ENCODE peak calls at places on chromosomes 5 and 9, in four cellular contexts. O, H, R and Q are unnamed samples.

GRCh38 chr5:152113401-152113800 is 188.8 kb upstream of the GLRA1 start:
- DNase-seq in O (no peak), H (peak; percentile 5), R (peak; percentile 30), Q (no peak)

GRCh38 chr9:3993783-3994182 is 306.1 kb downstream of the GLIS3 start:
- DNase-seq in O (no peak), H (no peak), R (no peak), Q (no peak)

GRCh38 chr5:166672431-166672830 is 1619.0 kb upstream of the WWC1 start:
- DNase-seq in O (no peak), H (no peak), R (no peak), Q (no peak)

GRCh38 chr5:67773439-67773988 is 442.0 kb upstream of the PIK3R1 start:
- DNase-seq in O (no peak), H (peak; percentile 96), R (no peak), Q (no peak)

GRCh38 chr5:150579462-150580400 is 60.7 kb upstream of the SYNPO start:
- DNase-seq in O (no peak), H (peak; percentile 62), R (no peak), Q (no peak)

GRCh38 chr5:55994502-55994997 is at the start of gene IL6ST:
- DNase-seq in O (peak; percentile 71), H (peak; percentile 75), R (peak; percentile 47), Q (peak; percentile 71)

GRCh38 chr9:106072421-106072820 is 378.1 kb downstream of the TMEM38B start:
- DNase-seq in O (no peak), H (peak; percentile 21), R (no peak), Q (no peak)

GRCh38 chr5:51468196-51468595 is 84.9 kb downstream of the ISL1 start:
- DNase-seq in O (no peak), H (no peak), R (no peak), Q (no peak)

GRCh38 chr5:79694652-79695051 is 5.0 kb downstream of the CMYA5 start:
- DNase-seq in O (no peak), H (peak; percentile 74), R (no peak), Q (no peak)

GRCh38 chr9:34989946-34990635 is 546 bp downstream of the DNAJB5 start:
- DNase-seq in O (peak; percentile 52), H (peak; percentile 74), R (peak; percentile 33), Q (no peak)

GRCh38 chr5:160315968-160316367 is 3.6 kb upstream of the CCNJL start:
- DNase-seq in O (peak; percentile 51), H (peak; percentile 67), R (no peak), Q (peak; percentile 32)

GRCh38 chr5:179214678-179215077 is 130.6 kb downstream of the ADAMTS2 start:
- DNase-seq in O (no peak), H (no peak), R (no peak), Q (no peak)
- H3K27me3 ChIP-seq in O (no peaks in the 10 kb centered on the region), H (no peaks in the 10 kb centered on the region), R (peaks cover 3% of the 10 kb centered on the region), Q (no peaks in the 10 kb centered on the region)

GRCh38 chr9:120928015-120928719 is 1.6 kb upstream of the TRAF1 start:
- DNase-seq in O (peak; percentile 51), H (no peak), R (peak; percentile 65), Q (no peak)
- H3K27ac ChIP-seq in O (peak overlapping the region; percentile 90), H (no peak overlapping the region), R (peak overlapping the region; percentile 100), Q (no peak overlapping the region)

GRCh38 chr5:6398570-6399230 is 20.4 kb upstream of the MED10 start:
- DNase-seq in O (no peak), H (no peak), R (no peak), Q (no peak)

GRCh38 chr5:6396836-6397535 is 18.6 kb upstream of the MED10 start:
- DNase-seq in O (no peak), H (no peak), R (no peak), Q (no peak)

GRCh38 chr5:6396043-6396442 is 17.7 kb upstream of the MED10 start:
- DNase-seq in O (no peak), H (no peak), R (no peak), Q (no peak)

GRCh38 chr5:6395621-6396020 is 17.3 kb upstream of the MED10 start:
- DNase-seq in O (no peak), H (no peak), R (no peak), Q (no peak)

DNA sequence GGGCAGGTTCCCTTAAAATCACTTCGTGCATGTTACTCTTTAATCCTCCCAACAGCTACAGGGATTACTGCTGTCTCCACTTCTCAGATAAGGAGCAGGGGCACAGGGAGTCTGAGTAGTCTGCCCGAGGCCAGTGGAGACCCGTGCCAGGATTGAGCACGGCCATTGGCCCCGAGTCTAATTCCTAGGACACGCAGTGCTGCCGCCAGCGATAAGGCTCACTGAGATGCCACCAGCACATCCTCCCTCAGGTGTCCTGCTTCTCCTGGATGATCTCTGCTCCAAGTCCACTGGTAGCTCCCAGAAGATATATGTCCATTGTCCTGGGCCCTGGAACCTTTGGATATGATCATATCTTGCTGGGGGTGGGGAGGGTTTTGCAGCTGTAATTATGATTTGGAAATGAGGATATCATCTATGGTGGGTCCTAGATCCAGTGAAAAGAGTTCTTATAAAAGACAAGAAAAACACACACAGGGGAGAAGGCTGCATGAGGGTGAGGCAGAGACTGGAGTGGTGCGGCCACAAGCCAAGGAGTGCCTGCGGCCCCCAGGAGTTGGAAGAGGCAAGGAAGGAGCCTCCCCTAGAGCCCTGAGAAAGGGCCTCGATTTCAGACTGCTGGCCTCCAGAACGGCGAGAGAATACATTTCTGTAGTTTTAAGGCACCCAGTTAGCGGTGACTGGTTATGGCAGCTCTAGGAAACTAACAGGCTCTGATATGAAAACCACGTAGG is 19.4 kb upstream of the MED10 start:
- DNase-seq in O (no peak), H (no peak), R (no peak), Q (no peak)
- H3K27me3 ChIP-seq in O (peaks cover 12% of the 10 kb centered on the region), H (no peaks in the 10 kb centered on the region), R (no peaks in the 10 kb centered on the region), Q (peaks cover 4% of the 10 kb centered on the region)

DNA sequence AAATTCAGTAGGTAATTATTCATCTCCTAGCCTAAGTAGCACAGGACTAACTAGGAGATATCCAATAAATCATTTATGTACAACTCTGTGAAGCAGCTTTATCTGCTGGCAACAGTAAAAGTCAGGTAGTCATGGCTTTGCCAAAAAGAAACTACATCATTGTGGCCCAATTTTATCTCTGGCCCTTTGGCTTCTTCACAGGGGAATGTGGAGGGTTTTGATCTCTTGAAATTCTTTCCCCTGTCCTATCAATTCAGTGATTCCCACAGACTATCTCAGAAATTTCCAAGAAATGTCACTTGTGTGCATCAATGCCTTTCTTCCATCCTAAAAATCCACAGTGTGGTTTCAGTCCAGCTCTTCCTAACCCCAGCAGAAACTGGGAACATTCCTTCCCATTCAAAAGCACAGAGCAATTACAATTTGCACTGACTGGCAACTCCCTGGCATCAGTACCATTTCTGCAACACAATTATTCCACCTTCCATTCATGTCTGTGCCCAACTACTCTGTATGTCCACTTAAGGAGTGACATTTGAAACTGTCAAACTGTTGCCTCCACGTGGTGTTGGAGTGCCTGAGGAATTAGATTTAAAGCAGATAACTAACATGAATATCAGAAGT is 6.6 kb downstream of the CDC14B start:
- DNase-seq in O (no peak), H (peak; percentile 52), R (no peak), Q (no peak)
- H3K27ac ChIP-seq in O (no peak overlapping the region), H (peak overlapping the region; percentile 80), R (no peak overlapping the region), Q (no peak overlapping the region)

GRCh38 chr9:132591244-132591643 is 8.8 kb downstream of the BARHL1 start:
- DNase-seq in O (no peak), H (no peak), R (no peak), Q (no peak)

GRCh38 chr9:132589148-132590036 is 7.0 kb downstream of the BARHL1 start:
- DNase-seq in O (no peak), H (no peak), R (no peak), Q (no peak)

GRCh38 chr9:132590037-132590317 is 7.6 kb downstream of the BARHL1 start:
- DNase-seq in O (no peak), H (no peak), R (no peak), Q (no peak)

GRCh38 chr9:132591751-132592314 is 9.4 kb downstream of the BARHL1 start:
- DNase-seq in O (no peak), H (no peak), R (no peak), Q (no peak)

DNA sequence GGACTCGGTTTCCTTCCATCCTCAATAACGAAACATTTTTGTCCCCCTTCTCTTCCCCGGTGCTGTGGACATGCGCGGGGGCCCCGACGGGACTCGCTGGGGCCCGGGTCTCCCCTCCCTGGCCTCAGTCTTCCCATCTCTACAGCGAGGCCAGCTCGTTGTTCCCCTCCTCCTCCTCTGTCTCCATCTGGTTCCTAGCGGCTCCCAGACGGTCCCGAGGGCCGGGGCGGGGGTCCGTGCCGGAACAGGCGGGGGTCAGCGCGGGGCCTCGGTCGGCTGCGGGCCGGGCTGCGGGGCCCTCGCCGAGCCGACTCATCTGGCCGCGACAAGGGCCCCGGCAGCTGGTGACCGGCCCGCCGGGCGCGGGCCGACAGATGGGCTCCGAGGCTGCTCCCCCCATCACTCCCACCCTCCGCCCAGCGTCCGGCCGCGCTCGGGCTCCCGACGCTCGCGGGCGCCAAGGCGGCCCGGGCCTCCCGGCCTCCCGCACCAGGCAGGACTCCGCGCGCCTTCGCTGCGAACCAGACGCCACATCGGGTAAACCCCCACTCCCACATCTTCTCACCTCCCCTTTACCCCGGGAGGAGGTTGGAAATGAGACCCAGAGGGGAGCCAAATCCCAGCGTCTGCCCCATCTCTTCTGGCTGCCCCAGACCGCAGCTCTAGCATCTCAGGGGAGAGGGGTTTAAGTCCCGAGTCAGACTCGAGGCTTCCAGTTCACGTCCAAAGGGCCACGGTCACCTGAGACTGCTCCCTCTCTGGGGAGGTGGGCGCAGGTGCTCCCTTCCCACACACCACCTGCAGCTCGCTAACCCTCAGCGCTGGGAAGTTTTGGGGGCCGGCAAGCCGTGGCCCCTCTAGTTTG is 8.1 kb downstream of the BARHL1 start:
- DNase-seq in O (no peak), H (no peak), R (no peak), Q (no peak)
- H3K27me3 ChIP-seq in O (peaks cover 91% of the 10 kb centered on the region), H (peaks cover 55% of the 10 kb centered on the region), R (peaks cover 40% of the 10 kb centered on the region), Q (peaks cover 64% of the 10 kb centered on the region)

GRCh38 chr9:125177888-125178287 is 11.7 kb downstream of the PPP6C start:
- DNase-seq in O (no peak), H (no peak), R (no peak), Q (no peak)

GRCh38 chr9:125169889-125170288 is 19.7 kb downstream of the PPP6C start:
- DNase-seq in O (no peak), H (no peak), R (no peak), Q (no peak)

GRCh38 chr9:125176632-125177031 is 13.0 kb downstream of the PPP6C start:
- DNase-seq in O (no peak), H (no peak), R (no peak), Q (no peak)

GRCh38 chr9:125166762-125167161 is 22.8 kb downstream of the PPP6C start:
- DNase-seq in O (no peak), H (no peak), R (no peak), Q (no peak)

DNA sequence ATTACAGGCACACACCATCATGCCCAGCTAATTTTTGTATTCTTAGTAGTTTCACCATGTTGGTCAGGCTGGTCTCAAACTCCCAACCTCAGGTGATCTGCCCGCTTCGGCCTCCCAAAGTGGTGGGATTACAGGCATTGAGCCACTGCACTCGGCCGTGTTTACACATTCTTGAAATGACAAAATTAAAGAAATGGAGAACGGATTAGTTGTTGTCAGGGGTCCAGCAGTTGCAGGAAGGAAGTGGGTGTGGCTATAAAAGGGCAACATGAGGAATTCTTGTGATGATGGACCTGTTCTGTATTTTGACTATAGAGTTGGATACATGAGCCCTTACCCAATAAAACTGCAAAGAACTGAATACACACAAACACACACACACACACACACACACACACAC is 17.3 kb downstream of the PPP6C start:
- DNase-seq in O (no peak), H (peak; percentile 34), R (no peak), Q (no peak)
- H3K27ac ChIP-seq in O (no peak overlapping the region), H (peak overlapping the region; percentile 22), R (no peak overlapping the region), Q (no peak overlapping the region)